ENCODE peak calls at places on chromosomes 1 and 21, in four cellular contexts. E is left lung; D is CD8-positive, alpha-beta memory T cell; W is progenitor cell of endocrine pancreas. Y is an unnamed sample.

GRCh38 chr1:184158911-184159701 is 107.6 kb downstream of the TSEN15 start:
- DNase-seq in E (no peak), D (no peak), W (no peak), Y (no peak)

GRCh38 chr1:107965112-107965991 is at the start of gene VAV3:
- DNase-seq in D (peak; percentile 60), W (peak; percentile 69), E (peak; percentile 83), Y (peak; percentile 79)

GRCh38 chr1:82395450-82395849 is 594.7 kb downstream of the ADGRL2 start:
- DNase-seq in E (no peak), D (no peak), W (no peak), Y (no peak)

GRCh38 chr21:35284199-35284598 is 235.1 kb upstream of the RUNX1 start:
- DNase-seq in D (no peak), E (peak; percentile 41), W (no peak), Y (no peak)

GRCh38 chr1:243946253-243946652 is 96.2 kb upstream of the AKT3 start:
- DNase-seq in E (no peak), W (no peak), D (no peak), Y (no peak)

GRCh38 chr1:170017478-170017877 is 57.0 kb downstream of the KIFAP3 start:
- DNase-seq in E (no peak), D (no peak), W (no peak), Y (no peak)

GRCh38 chr1:24749257-24749656 is 4.0 kb downstream of the CLIC4 start:
- DNase-seq in D (no peak), W (no peak), E (no peak), Y (no peak)

GRCh38 chr1:156804026-156804425 is 12.6 kb downstream of the SH2D2A start:
- DNase-seq in W (no peak), E (no peak), D (no peak), Y (no peak)

GRCh38 chr1:237817277-237817676 is 73.4 kb downstream of the ZP4 start:
- DNase-seq in W (no peak), E (no peak), D (no peak), Y (no peak)

GRCh38 chr1:3550511-3551289 is 60.6 kb downstream of the MEGF6 start:
- DNase-seq in E (no peak), D (no peak), W (no peak), Y (no peak)

GRCh38 chr21:17195965-17196364 is 316.9 kb upstream of the CXADR start:
- DNase-seq in W (no peak), E (no peak), D (no peak), Y (no peak)

GRCh38 chr1:197776348-197777082 is 1.2 kb upstream of the DENND1B start:
- DNase-seq in W (no peak), E (no peak), D (peak; percentile 44), Y (no peak)

GRCh38 chr1:161001537-161001936 is 19.4 kb downstream of the F11R start:
- DNase-seq in D (no peak), E (no peak), W (no peak), Y (no peak)

GRCh38 chr21:22297575-22297974 is 1299.4 kb downstream of the NCAM2 start:
- DNase-seq in D (no peak), E (no peak), W (no peak), Y (no peak)

GRCh38 chr1:4830756-4831155 is 176.3 kb downstream of the AJAP1 start:
- DNase-seq in E (no peak), D (no peak), W (no peak), Y (no peak)

GRCh38 chr1:11307837-11308236 is 34.8 kb downstream of the UBIAD1 start:
- DNase-seq in D (no peak), W (no peak), E (no peak), Y (no peak)

GRCh38 chr1:151981178-151981525 is 12.5 kb downstream of the S100A10 start:
- DNase-seq in W (no peak), D (no peak), E (no peak), Y (no peak)

GRCh38 chr21:32189688-32190483 is 89.0 kb downstream of the MIS18A start:
- DNase-seq in E (no peak), D (no peak), W (no peak), Y (no peak)